ENCODE peak calls at places on chromosomes 3 and 15, in nine cellular contexts. W is tibial nerve; K is body of pancreas; O is left ventricle myocardium inferior; L is mesothelial cell of epicardium; E is mucosa of descending colon; A is cardiac fibroblast; G is CD8-positive, alpha-beta T cell; I is heart left ventricle. S is an unnamed sample.

GRCh38 chr15:34239151-34239761 is 14.4 kb downstream of the EMC4 start:
- DNase-seq in A (peak), G (no peak), W (no peak), E (no peak), O (no peak), K (no peak), L (no peak), I (no peak), S (no peak)

GRCh38 chr3:183497313-183497712 is 58.2 kb downstream of the KLHL6 start:
- DNase-seq in K (no peak), I (no peak), O (no peak), W (no peak), L (no peak), E (no peak), G (no peak), A (no peak), S (no peak)

GRCh38 chr3:69764861-69765260 is 25.6 kb downstream of the MITF start:
- DNase-seq in W (no peak), A (no peak), G (no peak), O (no peak), K (no peak), L (no peak), E (no peak), I (no peak), S (no peak)

GRCh38 chr3:178522200-178523052 is 13.8 kb upstream of the KCNMB2 start:
- DNase-seq in W (no peak), I (no peak), E (no peak), L (no peak), K (no peak), O (no peak), A (no peak), G (no peak), S (no peak)

GRCh38 chr3:184241447-184242296 is 7.1 kb downstream of the ALG3 start:
- DNase-seq in G (no peak), O (peak), I (no peak), K (peak), E (peak), L (no peak), W (no peak), A (peak), S (no peak)

GRCh38 chr15:91890614-91891013 is 37.1 kb downstream of the SLCO3A1 start:
- DNase-seq in K (no peak), W (no peak), I (no peak), G (no peak), O (no peak), A (no peak), L (no peak), E (no peak), S (no peak)

GRCh38 chr3:195221015-195221853 is 49.7 kb downstream of the XXYLT1 start:
- DNase-seq in W (no peak), I (no peak), G (no peak), A (peak), E (no peak), O (no peak), K (no peak), L (no peak), S (peak)

GRCh38 chr3:4746241-4746958 is 232.8 kb upstream of the BHLHE40 start:
- DNase-seq in G (no peak), O (no peak), K (no peak), E (no peak), A (peak), W (no peak), L (no peak), I (no peak), S (peak)

GRCh38 chr15:81091889-81092558 is 42.0 kb upstream of the CFAP161 start:
- DNase-seq in L (no peak), K (peak), O (no peak), A (peak), I (peak), W (no peak), G (no peak), E (no peak), S (no peak)

GRCh38 chr3:159766563-159767185 is 222.0 kb upstream of the IL12A start:
- DNase-seq in A (peak), K (no peak), O (no peak), I (peak), L (no peak), E (no peak), W (no peak), G (no peak), S (peak)

GRCh38 chr3:13513913-13514517 is 33.9 kb downstream of the HDAC11 start:
- DNase-seq in O (no peak), L (no peak), G (no peak), I (no peak), W (no peak), A (no peak), K (no peak), E (no peak), S (no peak)

GRCh38 chr3:167653750-167654149 is at the start of gene WDR49:
- DNase-seq in G (no peak), E (no peak), A (no peak), O (no peak), I (no peak), K (peak), L (no peak), W (no peak), S (no peak)

GRCh38 chr3:47120138-47120537 is 43.8 kb downstream of the SETD2 start:
- DNase-seq in W (no peak), I (no peak), K (no peak), E (no peak), A (no peak), G (no peak), O (no peak), L (no peak), S (no peak)

GRCh38 chr15:71739355-71739754 is 71.0 kb upstream of the NR2E3 start:
- DNase-seq in A (no peak), E (no peak), W (no peak), I (no peak), L (no peak), K (no peak), O (no peak), G (no peak), S (no peak)

GRCh38 chr3:155252535-155252934 is 40.9 kb downstream of the STRIT1 start:
- DNase-seq in G (no peak), A (peak), E (no peak), O (no peak), L (no peak), K (no peak), I (no peak), W (no peak), S (no peak)

GRCh38 chr15:62612771-62613170 is 429.8 kb upstream of the TPM1 start:
- DNase-seq in I (no peak), L (no peak), E (no peak), W (no peak), G (no peak), A (no peak), K (no peak), O (no peak), S (no peak)

GRCh38 chr3:149122716-149123578 is 6.5 kb upstream of the HPS3 start:
- DNase-seq in E (no peak), A (no peak), L (no peak), I (no peak), K (no peak), G (no peak), O (no peak), W (no peak), S (no peak)

GRCh38 chr15:101657968-101658784 is 6.0 kb upstream of the TM2D3 start:
- DNase-seq in O (peak), W (no peak), E (peak), A (no peak), L (no peak), G (no peak), I (peak), K (peak), S (peak)

GRCh38 chr3:34807611-34808010 is 831.7 kb upstream of the ARPP21 start:
- DNase-seq in O (no peak), A (no peak), G (no peak), E (no peak), L (no peak), K (no peak), W (no peak), I (no peak), S (no peak)

GRCh38 chr15:86328658-86329057 is 249.0 kb downstream of the AGBL1 start:
- DNase-seq in O (no peak), I (no peak), E (no peak), L (no peak), A (no peak), W (no peak), G (no peak), K (no peak), S (no peak)

GRCh38 chr15:59703979-59704796 is 15.1 kb upstream of the BNIP2 start:
- DNase-seq in G (no peak), W (no peak), I (no peak), L (no peak), E (no peak), K (no peak), O (no peak), A (no peak), S (no peak)

GRCh38 chr3:136586580-136586979 is 165.6 kb downstream of the STAG1 start:
- DNase-seq in E (no peak), A (no peak), I (no peak), G (no peak), W (no peak), L (no peak), K (no peak), O (no peak), S (no peak)

GRCh38 chr3:189652042-189652441 is 20.9 kb downstream of the TP63 start:
- DNase-seq in G (no peak), O (no peak), E (peak), K (no peak), L (no peak), I (no peak), A (no peak), W (no peak), S (no peak)

GRCh38 chr15:84570164-84570692 is 30.6 kb upstream of the ZSCAN2 start:
- DNase-seq in K (peak), L (peak), O (peak), E (peak), I (peak), G (peak), W (peak), A (peak), S (peak)

GRCh38 chr15:58521293-58521991 is 89.7 kb downstream of the LIPC start:
- DNase-seq in W (no peak), E (no peak), I (no peak), O (peak), L (no peak), K (peak), A (peak), G (no peak), S (peak)

GRCh38 chr3:186719945-186720739 is 3.0 kb downstream of the KNG1 start:
- DNase-seq in W (no peak), K (no peak), G (no peak), E (no peak), I (no peak), L (no peak), A (no peak), O (no peak), S (no peak)

GRCh38 chr15:64096486-64097431 is 977 bp downstream of the SNX1 start:
- DNase-seq in I (no peak), O (no peak), A (peak), W (no peak), E (peak), K (no peak), G (no peak), L (no peak), S (no peak)

GRCh38 chr15:63157891-63158431 is 684 bp upstream of the RPS27L start:
- DNase-seq in O (peak), K (peak), I (peak), W (no peak), G (no peak), A (peak), E (no peak), L (peak), S (no peak)

GRCh38 chr15:51924146-51925068 is 47.2 kb downstream of the LEO1 start:
- DNase-seq in L (no peak), G (no peak), W (no peak), I (peak), K (no peak), A (no peak), E (no peak), O (no peak), S (no peak)

GRCh38 chr3:5699811-5700210 is 512.3 kb downstream of the EDEM1 start:
- DNase-seq in L (no peak), E (peak), W (no peak), K (no peak), G (no peak), I (no peak), A (no peak), O (no peak), S (no peak)

GRCh38 chr3:127899769-127900168 is 15.3 kb upstream of the KBTBD12 start:
- DNase-seq in E (no peak), O (no peak), A (no peak), K (no peak), W (no peak), I (no peak), L (no peak), G (no peak), S (no peak)

GRCh38 chr3:13654330-13655073 is 105.6 kb downstream of the FBLN2 start:
- DNase-seq in G (peak), O (no peak), W (no peak), L (no peak), E (no peak), K (no peak), I (no peak), A (no peak), S (no peak)

GRCh38 chr15:62301993-62302665 is 137.0 kb upstream of the C2CD4B start:
- DNase-seq in L (no peak), G (no peak), W (no peak), K (peak), A (peak), E (no peak), O (no peak), I (no peak), S (no peak)

GRCh38 chr15:101058735-101059134 is 139.6 kb downstream of the LRRK1 start:
- DNase-seq in W (no peak), L (no peak), A (no peak), O (no peak), K (no peak), I (no peak), E (no peak), G (no peak), S (no peak)

GRCh38 chr3:23739536-23739935 is 66.2 kb upstream of the UBE2E1 start:
- DNase-seq in I (no peak), E (no peak), W (no peak), A (peak), L (no peak), O (no peak), K (peak), G (no peak), S (no peak)

GRCh38 chr15:50501815-50502214 is 44.7 kb downstream of the USP50 start:
- DNase-seq in I (no peak), K (no peak), W (no peak), A (no peak), O (no peak), E (no peak), G (no peak), L (no peak), S (no peak)
- TF ChIP-seq CTCF in I (no peak), K (no peak), W (no peak), A (no peak), O (no peak), E (no peak), G (no peak), L (no peak), S (no peak)

GRCh38 chr3:123781138-123781537 is 103.0 kb downstream of the MYLK start:
- DNase-seq in W (no peak), I (no peak), O (no peak), G (no peak), A (no peak), E (no peak), K (no peak), L (no peak), S (no peak)
- TF ChIP-seq CTCF in W (no peak), I (no peak), O (no peak), G (no peak), A (no peak), E (no peak), K (no peak), L (no peak), S (no peak)

DNA sequence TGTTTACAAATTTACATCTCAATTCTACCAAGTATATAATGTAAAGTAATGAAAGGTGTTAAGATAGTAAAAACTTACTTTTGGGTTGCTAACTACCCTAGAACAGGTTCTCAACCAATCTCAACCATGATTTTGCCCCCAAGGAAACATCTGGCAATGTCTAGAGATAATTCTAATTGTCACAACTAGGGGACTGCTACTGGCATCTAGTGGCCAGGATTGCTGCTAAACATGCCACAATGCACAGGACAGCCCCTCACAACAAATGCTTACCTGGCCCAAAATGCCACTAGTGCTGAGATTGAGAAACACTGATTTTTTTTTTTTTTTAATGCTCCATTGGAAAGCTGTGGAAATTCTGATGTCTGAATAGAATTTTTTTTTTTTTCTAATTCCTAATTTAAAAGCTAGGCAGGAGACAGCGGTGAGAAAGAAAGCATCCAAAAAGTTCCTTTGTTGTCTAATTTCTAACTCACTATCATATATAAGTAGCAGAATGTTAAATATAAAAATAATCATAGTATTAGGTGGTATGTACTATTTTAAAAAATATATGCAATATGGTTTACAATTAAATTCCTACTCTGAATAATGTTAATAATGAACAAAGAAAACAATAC is 81.5 kb downstream of the TJP1 start:
- DNase-seq in W (no peak), A (no peak), G (no peak), E (no peak), L (no peak), K (no peak), I (no peak), O (no peak), S (no peak)
- TF ChIP-seq CTCF in W (no peak), A (peak), G (no peak), E (no peak), L (no peak), K (peak), I (peak), O (no peak), S (peak)

DNA sequence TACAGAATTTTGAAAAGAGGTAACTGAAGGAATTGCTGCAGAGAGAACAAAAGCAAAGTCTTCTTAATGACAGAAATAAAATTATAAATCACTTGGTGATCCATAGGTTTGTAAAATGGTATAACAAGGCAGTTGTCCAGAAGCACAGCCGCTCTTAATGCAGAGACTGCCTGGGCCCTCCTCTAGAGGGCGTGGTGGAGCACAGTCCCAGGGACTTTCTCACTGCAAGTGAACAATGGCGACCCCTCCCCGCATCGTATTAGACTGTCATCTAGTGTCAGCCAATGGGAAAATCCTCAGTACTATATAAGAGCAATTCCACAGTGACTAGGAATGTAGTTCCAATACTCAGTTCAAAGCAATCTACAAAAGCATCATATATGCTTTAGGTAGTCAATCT is 26.4 kb upstream of the ZBED2 start:
- DNase-seq in A (no peak), G (no peak), O (no peak), W (no peak), I (no peak), L (no peak), E (no peak), K (no peak), S (no peak)
- TF ChIP-seq CTCF in A (peak), G (peak), O (no peak), W (no peak), I (peak), L (no peak), E (no peak), K (no peak), S (no peak)

GRCh38 chr15:68420186-68420684 is 11.7 kb downstream of the ITGA11 start:
- DNase-seq in K (no peak), E (no peak), G (no peak), I (peak), L (no peak), A (no peak), W (no peak), O (no peak), S (peak)

GRCh38 chr15:68421798-68422402 is 10.1 kb downstream of the ITGA11 start:
- DNase-seq in A (peak), W (no peak), L (no peak), E (no peak), I (no peak), K (no peak), O (no peak), G (no peak), S (no peak)

GRCh38 chr15:68417897-68418296 is 14.1 kb downstream of the ITGA11 start:
- DNase-seq in A (peak), K (no peak), E (no peak), O (no peak), L (no peak), W (no peak), G (no peak), I (peak), S (no peak)

GRCh38 chr15:68418611-68419161 is 13.3 kb downstream of the ITGA11 start:
- DNase-seq in O (no peak), G (no peak), I (peak), W (no peak), K (no peak), A (peak), L (no peak), E (peak), S (no peak)

DNA sequence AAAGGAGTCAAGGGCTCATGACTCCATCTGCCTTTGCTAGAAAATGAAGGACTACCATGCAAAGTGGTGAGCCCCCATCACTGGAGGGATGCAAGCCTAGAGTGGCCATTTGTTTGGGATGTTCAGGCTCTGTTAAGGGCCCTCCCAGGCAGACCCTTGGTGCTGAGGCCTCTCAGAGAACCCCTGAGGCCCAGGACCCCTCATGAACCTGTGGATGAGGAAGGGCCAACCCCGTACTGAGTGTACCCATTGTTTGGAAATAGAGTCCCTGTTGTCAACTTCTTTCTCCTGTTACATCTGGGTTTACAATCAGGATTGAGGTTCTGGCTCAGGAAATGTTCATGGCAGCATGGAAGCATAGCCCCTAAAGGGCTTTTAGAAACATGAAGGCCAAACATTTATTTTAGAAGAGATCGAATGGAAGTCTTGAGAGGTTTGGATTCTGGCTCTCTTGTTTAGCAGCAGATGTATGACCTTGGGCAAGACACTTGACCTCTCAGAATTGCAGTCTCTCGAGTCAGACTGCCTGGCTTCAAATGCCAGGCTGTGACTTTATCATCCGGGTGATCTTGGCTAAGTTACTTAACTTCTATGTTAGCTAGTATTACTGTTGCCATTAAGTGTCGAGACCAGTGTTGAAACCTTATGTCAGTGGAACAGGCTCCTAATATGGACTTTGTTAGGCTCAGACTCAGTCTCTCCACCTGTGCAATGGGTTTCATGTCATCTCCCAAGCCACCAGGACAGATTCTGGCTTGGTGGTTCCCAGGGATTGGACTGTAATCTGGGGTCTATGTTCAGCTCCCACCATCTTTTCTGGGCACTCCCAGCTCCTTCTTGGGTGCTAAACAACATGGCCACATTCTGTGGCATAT is 12.4 kb downstream of the ITGA11 start:
- DNase-seq in W (no peak), L (no peak), A (no peak), G (no peak), K (no peak), O (no peak), I (peak), E (no peak), S (no peak)
- TF ChIP-seq CTCF in W (no peak), L (no peak), A (no peak), G (no peak), K (no peak), O (no peak), I (no peak), E (no peak), S (no peak)

GRCh38 chr3:31610700-31611275 is 78.1 kb downstream of the STT3B start:
- DNase-seq in O (no peak), W (no peak), L (no peak), E (no peak), K (peak), A (peak), I (no peak), G (no peak), S (no peak)
- TF ChIP-seq CTCF in O (peak), W (peak), L (peak), E (no peak), K (peak), A (peak), I (peak), G (peak), S (peak)

GRCh38 chr15:40314723-40315276 is 7.1 kb upstream of the PLCB2 start:
- DNase-seq in W (no peak), L (no peak), G (no peak), E (no peak), K (no peak), O (no peak), I (no peak), A (peak), S (no peak)
- TF ChIP-seq CTCF in W (no peak), L (no peak), G (no peak), E (no peak), K (no peak), O (no peak), I (no peak), A (no peak), S (no peak)

S was measured in heart right ventricle.